ENCODE peak calls at places on chromosomes 16 and 17, in seven cellular contexts. One of them, this sample, is unnamed.

GRCh38 chr16:49382916-49383315 is 9.3 kb downstream of the C16orf78 start:
- DNase-seq in Caco-2: peak; percentile 25
- DNase-seq in H7: peak; percentile 62
- DNase-seq in psoas muscle: no peak
- DNase-seq in AG09319: no peak
- DNase-seq in stimulated activated CD4-positive, alpha-beta T cell treated with anti-CD3 and anti-CD28 coated beads, Interleukin-1b, Interleukin-23, amount 100 ng/mL, for 1 hour: no peak
- DNase-seq in KG1: no peak
- DNase-seq in this sample: no peak

GRCh38 chr17:11495616-11496015 is 102.7 kb upstream of the DNAH9 start:
- DNase-seq in AG09319: no peak
- DNase-seq in psoas muscle: no peak
- DNase-seq in stimulated activated CD4-positive, alpha-beta T cell treated with anti-CD3 and anti-CD28 coated beads, Interleukin-1b, Interleukin-23, amount 100 ng/mL, for 1 hour: no peak
- DNase-seq in Caco-2: no peak
- DNase-seq in KG1: no peak
- DNase-seq in H7: no peak
- DNase-seq in this sample: no peak

GRCh38 chr17:50565559-50566350 is 5.2 kb downstream of the CACNA1G start:
- DNase-seq in AG09319: no peak
- DNase-seq in stimulated activated CD4-positive, alpha-beta T cell treated with anti-CD3 and anti-CD28 coated beads, Interleukin-1b, Interleukin-23, amount 100 ng/mL, for 1 hour: no peak
- DNase-seq in H7: peak; percentile 85
- DNase-seq in Caco-2: no peak
- DNase-seq in KG1: no peak
- DNase-seq in psoas muscle: no peak
- DNase-seq in this sample: no peak

GRCh38 chr16:12268602-12269001 is 292.1 kb downstream of the SNX29 start:
- DNase-seq in H7: no peak
- DNase-seq in KG1: no peak
- DNase-seq in psoas muscle: no peak
- DNase-seq in Caco-2: peak; percentile 12
- DNase-seq in stimulated activated CD4-positive, alpha-beta T cell treated with anti-CD3 and anti-CD28 coated beads, Interleukin-1b, Interleukin-23, amount 100 ng/mL, for 1 hour: no peak
- DNase-seq in AG09319: no peak
- DNase-seq in this sample: peak; percentile 23

GRCh38 chr17:46890638-46891037 is 32.3 kb upstream of the GOSR2 start:
- DNase-seq in Caco-2: no peak
- DNase-seq in psoas muscle: peak; percentile 12
- DNase-seq in H7: no peak
- DNase-seq in KG1: no peak
- DNase-seq in stimulated activated CD4-positive, alpha-beta T cell treated with anti-CD3 and anti-CD28 coated beads, Interleukin-1b, Interleukin-23, amount 100 ng/mL, for 1 hour: no peak
- DNase-seq in AG09319: no peak
- DNase-seq in this sample: no peak

GRCh38 chr17:6353161-6353560 is 81.8 kb downstream of the AIPL1 start:
- DNase-seq in H7: no peak
- DNase-seq in KG1: no peak
- DNase-seq in psoas muscle: no peak
- DNase-seq in stimulated activated CD4-positive, alpha-beta T cell treated with anti-CD3 and anti-CD28 coated beads, Interleukin-1b, Interleukin-23, amount 100 ng/mL, for 1 hour: no peak
- DNase-seq in Caco-2: no peak
- DNase-seq in AG09319: no peak
- DNase-seq in this sample: no peak

GRCh38 chr17:3738562-3739295 is 15.0 kb downstream of the HASPIN start:
- DNase-seq in H7: peak; percentile 67
- DNase-seq in KG1: no peak
- DNase-seq in Caco-2: peak; percentile 21
- DNase-seq in psoas muscle: peak; percentile 56
- DNase-seq in AG09319: no peak
- DNase-seq in stimulated activated CD4-positive, alpha-beta T cell treated with anti-CD3 and anti-CD28 coated beads, Interleukin-1b, Interleukin-23, amount 100 ng/mL, for 1 hour: peak; percentile 42
- DNase-seq in this sample: no peak

GRCh38 chr17:30970757-30971567 is at the start of gene RNF135:
- DNase-seq in KG1: peak; percentile 81
- DNase-seq in AG09319: peak; percentile 72
- DNase-seq in psoas muscle: peak; percentile 87
- DNase-seq in stimulated activated CD4-positive, alpha-beta T cell treated with anti-CD3 and anti-CD28 coated beads, Interleukin-1b, Interleukin-23, amount 100 ng/mL, for 1 hour: peak; percentile 19
- DNase-seq in H7: peak; percentile 92
- DNase-seq in Caco-2: no peak
- DNase-seq in this sample: peak; percentile 84

GRCh38 chr16:86925067-86925791 is 346.9 kb downstream of the FOXL1 start:
- DNase-seq in psoas muscle: no peak
- DNase-seq in H7: no peak
- DNase-seq in KG1: no peak
- DNase-seq in AG09319: no peak
- DNase-seq in Caco-2: no peak
- DNase-seq in stimulated activated CD4-positive, alpha-beta T cell treated with anti-CD3 and anti-CD28 coated beads, Interleukin-1b, Interleukin-23, amount 100 ng/mL, for 1 hour: no peak
- DNase-seq in this sample: no peak

GRCh38 chr17:42660692-42661345 is 1.7 kb downstream of the TUBG2 start:
- DNase-seq in stimulated activated CD4-positive, alpha-beta T cell treated with anti-CD3 and anti-CD28 coated beads, Interleukin-1b, Interleukin-23, amount 100 ng/mL, for 1 hour: no peak
- DNase-seq in AG09319: no peak
- DNase-seq in KG1: no peak
- DNase-seq in Caco-2: no peak
- DNase-seq in H7: peak; percentile 25
- DNase-seq in psoas muscle: no peak
- DNase-seq in this sample: peak; percentile 45

GRCh38 chr17:82551779-82552457 is 32.4 kb downstream of the FOXK2 start:
- DNase-seq in psoas muscle: peak; percentile 82
- DNase-seq in AG09319: no peak
- DNase-seq in Caco-2: peak; percentile 88
- DNase-seq in H7: peak; percentile 84
- DNase-seq in stimulated activated CD4-positive, alpha-beta T cell treated with anti-CD3 and anti-CD28 coated beads, Interleukin-1b, Interleukin-23, amount 100 ng/mL, for 1 hour: peak; percentile 55
- DNase-seq in KG1: no peak
- DNase-seq in this sample: peak; percentile 78

This sample was measured in choroid plexus epithelial cell.